ENCODE peak calls at places on chromosomes 11 and 22, in four cellular contexts. P is tibial nerve, U is mucosa of descending colon, Y is fibroblast of lung. L is an unnamed sample.
A peak's percentile ranks its signal among the peaks of the same experiment; 100 is the strongest.

GRCh38 chr11:48116843-48117242 is 99.8 kb upstream of the OR4B1 start:
- DNase-seq in Y (no peak), P (no peak), U (no peak), L (no peak)

GRCh38 chr11:107856981-107857517 is 1.5 kb downstream of the SLC35F2 start:
- DNase-seq in Y (no peak), P (no peak), U (peak; percentile 49), L (no peak)

GRCh38 chr11:111419181-111419580 is 40.1 kb upstream of the POU2AF1 start:
- DNase-seq in Y (no peak), U (no peak), P (no peak), L (no peak)

GRCh38 chr22:32123657-32124056 is 35.4 kb downstream of the C22orf42 start:
- DNase-seq in U (no peak), P (no peak), Y (no peak), L (no peak)

GRCh38 chr11:123272565-123272964 is 77.5 kb upstream of the CLMP start:
- DNase-seq in Y (no peak), P (no peak), U (no peak), L (no peak)

GRCh38 chr11:59173080-59173963 is 1.4 kb downstream of the DTX4 start:
- DNase-seq in P (no peak), Y (peak; percentile 30), U (peak; percentile 70), L (peak; percentile 46)

GRCh38 chr11:12692238-12693074 is 18.2 kb downstream of the TEAD1 start:
- DNase-seq in P (peak; percentile 82), U (peak; percentile 86), Y (peak; percentile 95), L (no peak)

GRCh38 chr11:102449651-102450570 is 2.7 kb downstream of the TMEM123 start:
- DNase-seq in P (no peak), U (no peak), Y (peak; percentile 24), L (no peak)

GRCh38 chr11:72621008-72621610 is 53.1 kb downstream of the PDE2A start:
- DNase-seq in Y (no peak), P (no peak), U (no peak), L (no peak)

GRCh38 chr22:23098718-23099524 is 28.6 kb downstream of the GNAZ start:
- DNase-seq in U (peak; percentile 69), Y (peak; percentile 6), P (peak; percentile 36), L (no peak)

GRCh38 chr22:24944224-24944937 is 2.1 kb downstream of the LHFPL7 start:
- DNase-seq in U (no peak), Y (no peak), P (no peak), L (no peak)

GRCh38 chr11:11476971-11477645 is 124.1 kb upstream of the CSNK2A3 start:
- DNase-seq in U (no peak), Y (no peak), P (no peak), L (no peak)

GRCh38 chr11:73189723-73190556 is 28.1 kb upstream of the P2RY2 start:
- DNase-seq in P (no peak), U (peak; percentile 20), Y (no peak), L (no peak)

GRCh38 chr11:67277231-67277961 is 11.1 kb downstream of the GRK2 start:
- DNase-seq in Y (peak; percentile 58), U (peak; percentile 92), P (peak; percentile 82), L (peak; percentile 85)

GRCh38 chr22:28435271-28435825 is 244.3 kb downstream of the TTC28 start:
- DNase-seq in P (no peak), Y (no peak), U (peak; percentile 28), L (no peak)

GRCh38 chr22:49253656-49254055 is 574.0 kb downstream of the BRD1 start:
- DNase-seq in U (no peak), Y (no peak), P (no peak), L (no peak)

GRCh38 chr11:35241531-35241930 is 102.6 kb downstream of the CD44 start:
- DNase-seq in P (no peak), Y (no peak), U (no peak), L (no peak)

GRCh38 chr22:27137809-27138400 is 480.5 kb downstream of the MIAT start:
- DNase-seq in P (no peak), Y (peak; percentile 44), U (no peak), L (no peak)

GRCh38 chr11:128458316-128458715 is 129.0 kb downstream of the ETS1 start:
- DNase-seq in Y (peak; percentile 93), U (no peak), P (no peak), L (no peak)

GRCh38 chr22:35838849-35839646 is 121.4 kb downstream of the APOL5 start:
- DNase-seq in U (no peak), Y (peak; percentile 68), P (peak; percentile 57), L (no peak)

GRCh38 chr11:117356126-117356761 is 28.6 kb downstream of the CEP164 start:
- DNase-seq in U (no peak), P (no peak), Y (no peak), L (no peak)
- TF ChIP-seq CTCF in U (no peak), P (no peak), Y (no peak), L (no peak)

DNA sequence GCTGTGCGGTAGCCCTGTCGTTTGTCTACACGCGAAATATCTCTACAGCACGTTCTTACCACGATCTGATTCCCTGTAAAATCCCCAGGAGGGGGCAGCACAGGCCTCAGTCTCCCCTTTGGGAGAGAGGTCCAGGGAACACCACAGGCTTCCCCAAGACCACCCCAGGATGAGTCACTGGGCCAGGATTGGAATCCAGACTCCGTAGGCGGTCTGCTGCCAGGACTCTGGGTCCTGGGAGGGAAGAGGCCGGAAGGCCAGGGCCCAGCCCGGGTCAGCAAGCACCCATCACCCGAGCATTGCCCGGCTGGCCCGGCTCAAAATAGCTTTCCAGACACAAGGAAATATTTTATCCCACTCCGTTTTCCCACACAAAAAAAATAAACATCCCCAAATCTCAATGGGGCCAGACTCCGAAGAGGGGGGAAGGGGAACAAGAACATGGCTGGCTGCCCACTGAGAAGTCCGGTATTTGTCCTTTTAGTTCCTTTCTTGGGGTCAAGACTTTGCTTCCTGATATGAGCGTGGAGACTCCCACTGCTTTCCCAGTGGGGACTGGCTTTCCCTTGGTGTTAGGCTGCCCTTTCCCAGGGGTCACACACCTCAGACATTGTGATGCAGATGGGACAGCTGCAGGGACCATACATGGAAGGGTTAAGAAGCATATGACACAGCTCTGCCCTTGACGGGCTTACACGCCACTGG is 91.3 kb downstream of the LRRC32 start:
- DNase-seq in P (no peak), Y (no peak), U (no peak), L (no peak)
- TF ChIP-seq CTCF in P (peak; percentile 29), Y (peak; percentile 27), U (no peak), L (no peak)

DNA sequence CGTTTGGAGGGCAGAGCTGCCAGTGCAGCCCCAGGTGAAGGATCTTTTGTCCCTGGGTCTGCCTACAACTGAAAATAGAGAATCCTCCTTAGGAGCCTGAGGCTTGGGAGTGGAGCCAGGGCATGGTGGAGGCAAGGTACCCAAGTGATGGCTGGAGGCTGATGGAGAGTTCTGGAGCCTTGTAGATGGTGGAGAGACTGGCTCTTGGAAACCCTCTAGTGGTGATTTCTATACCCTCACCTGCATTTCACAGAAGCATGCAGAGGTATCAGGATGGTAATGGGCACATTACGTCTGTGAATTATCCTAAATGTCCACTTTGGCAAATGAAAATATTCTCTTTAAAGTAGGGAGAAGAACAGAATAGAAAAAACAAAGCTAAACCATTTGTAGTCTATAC is 44.4 kb downstream of the INSC start:
- DNase-seq in Y (peak; percentile 11), U (no peak), P (no peak), L (no peak)
- TF ChIP-seq CTCF in Y (peak; percentile 72), U (no peak), P (no peak), L (no peak)

GRCh38 chr11:112784323-112785073 is 176.7 kb upstream of the NCAM1 start:
- DNase-seq in Y (peak; percentile 95), U (peak; percentile 37), P (peak; percentile 43), L (no peak)
- TF ChIP-seq CTCF in Y (no peak), U (no peak), P (no peak), L (no peak)

GRCh38 chr11:14773755-14774154 is 118.3 kb downstream of the CYP2R1 start:
- DNase-seq in Y (no peak), U (no peak), P (no peak), L (no peak)
- TF ChIP-seq CTCF in Y (peak; percentile 45), U (no peak), P (no peak), L (no peak)